ENCODE peak calls at places on chromosomes 12 and 14, in nine cellular contexts. Y, X, T, P, K, G, C, Z and R are unnamed samples. For H3K9me3, the result is how much of the 10 kb centered on the place peaks cover.

GRCh38 chr12:109489016-109489954 is 11.9 kb downstream of the UBE3B start:
- DNase-seq in T (no peak), P (no peak), G (no peak), X (no peak), Z (no peak), K (no peak), Y (no peak), C (no peak), R (no peak)

GRCh38 chr12:131533139-131533538 is 177.8 kb upstream of the SFSWAP start:
- DNase-seq in X (no peak), Y (no peak), G (no peak), T (no peak), C (no peak), K (no peak), Z (no peak), P (no peak), R (no peak)

GRCh38 chr14:89292579-89293348 is 124.3 kb downstream of the FOXN3 start:
- DNase-seq in G (peak), K (no peak), X (no peak), P (no peak), T (no peak), Y (no peak), C (no peak), Z (no peak), R (no peak)

GRCh38 chr14:68546839-68547238 is 246.0 kb downstream of the ZFP36L1 start:
- DNase-seq in X (no peak), Z (peak), Y (no peak), G (no peak), T (no peak), P (no peak), K (peak), C (no peak), R (no peak)

GRCh38 chr14:68495638-68496114 is 297.2 kb downstream of the ZFP36L1 start:
- DNase-seq in C (no peak), P (no peak), Z (no peak), G (no peak), K (no peak), T (no peak), Y (no peak), X (no peak), R (no peak)

GRCh38 chr12:45670339-45671065 is 59.0 kb upstream of the ARID2 start:
- DNase-seq in G (no peak), X (no peak), Y (no peak), P (no peak), C (no peak), T (no peak), K (no peak), Z (no peak), R (no peak)

GRCh38 chr14:54839681-54840080 is 62.9 kb downstream of the GCH1 start:
- DNase-seq in G (peak), Y (peak), T (no peak), P (no peak), C (peak), X (peak), K (peak), Z (no peak), R (no peak)

GRCh38 chr14:43803076-43803689 is 703.9 kb downstream of the FSCB start:
- DNase-seq in C (no peak), K (no peak), Y (no peak), P (no peak), T (no peak), X (no peak), G (no peak), Z (no peak), R (no peak)

GRCh38 chr12:43758247-43758727 is 303 bp downstream of the PUS7L start:
- DNase-seq in P (no peak), Y (no peak), X (peak), C (peak), T (peak), G (peak), K (peak), Z (peak), R (peak)

GRCh38 chr12:119843100-119843499 is 34.0 kb downstream of the CIT start:
- DNase-seq in T (peak), C (no peak), P (no peak), X (no peak), K (no peak), Y (no peak), G (peak), Z (peak), R (no peak)

GRCh38 chr12:98238513-98238912 is 276.9 kb upstream of the TMPO start:
- DNase-seq in K (no peak), Y (no peak), G (no peak), X (no peak), C (no peak), P (no peak), Z (peak), T (no peak), R (no peak)

GRCh38 chr14:69816216-69816615 is 19.2 kb upstream of the SLC10A1 start:
- DNase-seq in Z (no peak), X (no peak), G (no peak), P (no peak), C (no peak), K (no peak), T (no peak), Y (no peak), R (no peak)

GRCh38 chr12:50110127-50110761 is 1.8 kb upstream of the COX14 start:
- DNase-seq in K (peak), Y (peak), X (peak), T (peak), P (no peak), Z (no peak), G (no peak), C (peak), R (peak)

GRCh38 chr14:61034416-61035100 is 53.5 kb downstream of the SLC38A6 start:
- DNase-seq in P (no peak), K (no peak), C (peak), Y (no peak), T (peak), G (no peak), Z (no peak), X (no peak), R (no peak)

GRCh38 chr12:18556081-18556645 is 181.6 kb downstream of the PLCZ1 start:
- DNase-seq in Z (peak), X (no peak), T (no peak), C (no peak), G (no peak), Y (no peak), P (no peak), K (no peak), R (peak)

GRCh38 chr12:105167346-105167745 is 59.8 kb downstream of the WASHC4 start:
- DNase-seq in P (no peak), Z (peak), K (no peak), Y (no peak), G (no peak), C (no peak), X (no peak), T (no peak), R (no peak)

GRCh38 chr14:71733210-71733883 is 198.9 kb upstream of the RGS6 start:
- DNase-seq in P (no peak), G (no peak), T (no peak), C (no peak), K (no peak), Y (no peak), Z (peak), X (no peak), R (no peak)

GRCh38 chr12:67540920-67541624 is 107.5 kb upstream of the DYRK2 start:
- DNase-seq in P (no peak), X (no peak), Z (peak), K (no peak), T (no peak), Y (no peak), G (no peak), C (no peak), R (no peak)

GRCh38 chr12:71071466-71072097 is 86.2 kb downstream of the TSPAN8 start:
- DNase-seq in G (no peak), K (no peak), P (no peak), X (no peak), Y (no peak), T (no peak), C (no peak), Z (no peak), R (no peak)

GRCh38 chr12:43795716-43796282 is 10.3 kb downstream of the TWF1 start:
- DNase-seq in K (no peak), P (no peak), X (peak), C (no peak), Z (peak), G (no peak), Y (no peak), T (no peak), R (no peak)

GRCh38 chr14:51607677-51608076 is 44.0 kb upstream of the FRMD6 start:
- DNase-seq in T (no peak), K (no peak), Z (peak), G (peak), P (no peak), C (no peak), X (no peak), Y (no peak), R (no peak)

GRCh38 chr12:76855266-76855665 is 23.6 kb downstream of the CSRP2 start:
- DNase-seq in T (no peak), P (no peak), Z (no peak), C (no peak), X (no peak), Y (no peak), K (no peak), G (no peak), R (no peak)

GRCh38 chr12:70507442-70507841 is 129.8 kb downstream of the PTPRB start:
- DNase-seq in T (no peak), X (no peak), K (no peak), C (no peak), Y (no peak), G (no peak), P (no peak), Z (no peak), R (no peak)

GRCh38 chr12:130136536-130136935 is 25.7 kb upstream of the FZD10 start:
- DNase-seq in T (no peak), Y (no peak), X (no peak), G (no peak), P (no peak), C (no peak), Z (no peak), K (no peak), R (no peak)

GRCh38 chr12:11958216-11959091 is 112.3 kb upstream of the BCL2L14 start:
- DNase-seq in C (no peak), Y (no peak), K (no peak), Z (peak), G (no peak), T (no peak), P (no peak), X (no peak), R (no peak)

GRCh38 chr14:101116065-101116464 is 212.5 kb upstream of the RTL1 start:
- DNase-seq in Y (no peak), G (no peak), P (no peak), X (no peak), C (no peak), K (no peak), Z (no peak), T (no peak), R (no peak)

GRCh38 chr14:34081576-34082136 is 130.8 kb upstream of the EGLN3 start:
- DNase-seq in G (no peak), P (no peak), Z (peak), C (peak), Y (no peak), X (peak), K (no peak), T (no peak), R (no peak)

GRCh38 chr12:89740943-89741342 is 32.3 kb upstream of the ATP2B1 start:
- DNase-seq in P (no peak), K (no peak), G (no peak), T (no peak), C (no peak), Y (no peak), X (no peak), Z (no peak), R (no peak)

GRCh38 chr12:83346333-83346732 is 659.6 kb downstream of the TMTC2 start:
- DNase-seq in Y (no peak), P (no peak), G (no peak), Z (no peak), T (no peak), X (no peak), C (no peak), K (no peak), R (no peak)

DNA sequence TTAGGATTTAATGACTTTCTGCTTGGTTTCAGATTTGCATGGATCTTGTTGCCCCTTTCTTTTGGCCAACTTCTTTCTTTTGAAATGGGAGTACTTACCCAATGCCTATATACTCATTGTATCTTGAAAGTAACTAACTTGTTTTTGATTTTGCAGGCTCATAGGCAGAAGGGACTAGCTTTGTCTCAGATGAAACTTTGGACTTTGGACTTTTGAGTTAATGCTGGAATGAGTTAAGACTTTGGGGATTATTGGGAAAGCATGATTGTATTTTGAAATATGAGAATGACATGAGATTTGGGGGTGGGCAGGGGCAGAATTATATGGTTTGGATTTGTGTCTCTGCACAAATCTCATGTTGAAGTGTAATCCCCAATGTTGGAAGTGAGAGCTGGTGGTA is 657.1 kb downstream of the TMTC2 start:
- DNase-seq in P (no peak), Y (no peak), C (no peak), G (no peak), T (no peak), Z (no peak), X (no peak), K (no peak), R (no peak)
- H3K9me3 ChIP-seq in P (under half), Y (under half), C (under half), G (under half), T (under half), Z (under half), X (under half), K (under half), R (under half)

GRCh38 chr12:48995061-48995879 is 3.9 kb downstream of the DDN start:
- DNase-seq in X (peak), P (no peak), Z (peak), T (peak), C (peak), Y (peak), K (peak), G (peak), R (peak)
- H3K4me3 ChIP-seq in X (no peak), P (no peak), Z (no peak), T (no peak), C (no peak), Y (no peak), K (peak), G (no peak), R (no peak)

GRCh38 chr12:47610847-47611246 is 95.0 kb downstream of the RPAP3 start:
- DNase-seq in Y (no peak), K (no peak), G (no peak), Z (no peak), P (no peak), X (no peak), C (no peak), T (no peak), R (no peak)

GRCh38 chr12:47614521-47614920 is 91.3 kb downstream of the RPAP3 start:
- DNase-seq in Z (no peak), G (no peak), K (no peak), C (no peak), P (no peak), Y (no peak), X (no peak), T (no peak), R (no peak)

GRCh38 chr12:47604474-47604873 is 101.4 kb downstream of the RPAP3 start:
- DNase-seq in G (no peak), T (no peak), X (no peak), C (no peak), K (no peak), P (no peak), Y (no peak), Z (peak), R (no peak)

GRCh38 chr12:47612953-47613352 is 92.9 kb downstream of the RPAP3 start:
- DNase-seq in T (no peak), P (no peak), Y (no peak), K (no peak), G (no peak), Z (no peak), X (no peak), C (no peak), R (no peak)

DNA sequence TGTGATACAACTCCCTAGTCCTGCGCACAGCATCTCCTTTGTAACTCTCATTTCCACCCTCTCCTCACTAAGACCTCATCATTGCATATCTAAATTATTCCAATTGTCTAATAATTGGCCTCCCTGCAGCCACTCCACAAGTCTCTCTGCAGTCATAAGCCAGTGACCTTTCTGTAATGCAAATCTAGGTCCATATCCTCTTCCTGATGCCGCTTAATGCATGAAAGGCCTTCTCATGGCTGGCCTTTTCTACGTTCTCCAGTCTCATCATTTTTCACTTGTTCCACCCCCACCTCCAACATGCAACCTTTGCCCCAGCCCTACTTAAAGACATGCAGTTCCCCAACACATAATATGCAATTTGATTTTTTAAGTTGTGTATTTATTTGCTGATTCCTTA is 96.0 kb downstream of the RPAP3 start:
- DNase-seq in K (no peak), X (no peak), P (no peak), Y (no peak), C (no peak), T (no peak), G (no peak), Z (no peak), R (no peak)
- H3K9me3 ChIP-seq in K (under half), X (under half), P (under half), Y (under half), C (under half), T (under half), G (under half), Z (under half), R (under half)

GRCh38 chr14:22822017-22822618 is 6.9 kb upstream of the SLC7A7 start:
- DNase-seq in C (no peak), K (no peak), Z (no peak), T (no peak), G (no peak), Y (no peak), X (peak), P (no peak), R (no peak)
- H3K4me3 ChIP-seq in C (no peak), K (peak), Z (no peak), T (no peak), G (peak), Y (peak), X (peak), P (peak), R (no peak)

DNA sequence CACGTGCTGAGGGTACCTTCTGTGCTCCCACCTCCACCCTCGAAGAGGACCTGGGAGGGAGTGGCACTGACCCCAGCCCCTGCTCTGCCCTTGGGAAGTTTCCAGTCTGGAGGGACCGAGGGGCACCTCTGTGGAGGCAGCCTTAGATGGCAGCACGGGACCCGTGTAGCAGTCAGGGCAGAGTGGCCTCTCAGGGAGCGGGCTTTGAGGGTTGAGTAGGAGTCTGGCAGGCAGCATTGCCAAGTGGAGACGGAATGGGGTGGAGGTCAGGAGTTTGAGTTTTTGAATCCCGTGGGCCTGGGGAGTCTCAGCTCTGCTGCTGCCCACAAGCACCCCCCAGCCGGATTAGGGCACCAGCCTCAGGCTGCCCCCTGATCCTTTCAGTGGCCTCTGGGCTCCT is 21.6 kb downstream of the KIF26A start:
- DNase-seq in C (no peak), Z (no peak), T (no peak), K (no peak), G (no peak), X (no peak), P (no peak), Y (no peak), R (no peak)
- H3K9me3 ChIP-seq in C (under half), Z (under half), T (under half), K (under half), G (under half), X (under half), P (under half), Y (under half), R (under half)

DNA sequence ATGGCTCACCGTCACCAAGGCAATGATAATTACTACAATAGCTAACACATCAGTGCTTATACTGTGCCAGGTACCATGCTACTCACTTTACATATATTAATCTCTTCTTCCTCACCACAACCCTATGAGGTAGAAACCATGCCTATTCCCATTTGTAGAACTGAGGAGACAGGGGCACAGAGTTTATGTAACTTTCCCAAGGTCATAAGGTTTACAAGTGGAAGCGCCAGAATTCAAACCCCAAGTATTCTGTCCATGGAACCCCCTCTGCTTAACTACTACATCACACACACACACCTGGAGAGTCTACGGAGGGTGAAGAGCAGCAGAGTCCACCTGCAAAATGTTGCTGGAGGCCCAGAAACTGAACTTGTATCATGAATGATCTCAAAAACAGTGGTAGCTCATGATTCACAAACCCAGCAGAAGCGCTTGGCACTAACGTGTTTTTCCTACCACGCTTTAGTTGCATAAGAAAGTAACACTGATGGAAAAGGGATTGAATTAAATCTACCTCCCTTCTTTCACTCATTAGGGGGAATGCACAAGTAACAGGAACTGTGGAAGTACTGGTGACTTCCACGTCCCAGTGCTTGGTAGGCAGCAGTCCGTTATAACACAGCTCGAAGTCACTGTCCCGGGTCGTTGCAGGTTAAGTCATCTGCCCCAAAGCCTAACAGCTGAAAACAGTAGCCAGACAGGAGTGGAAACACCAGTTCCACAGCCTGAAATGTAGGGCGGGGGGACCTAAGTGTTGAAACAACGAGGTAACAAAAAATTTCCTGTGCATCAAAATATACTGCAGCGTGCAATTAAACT is 2.0 kb downstream of the ITPR2 start:
- DNase-seq in K (no peak), Y (no peak), P (no peak), X (no peak), G (peak), C (peak), Z (no peak), T (no peak), R (no peak)
- H3K4me3 ChIP-seq in K (peak), Y (no peak), P (peak), X (peak), G (no peak), C (no peak), Z (no peak), T (no peak), R (no peak)